ENCODE peak calls at places on chromosomes 5 and 9, in four cellular contexts. One of them, this sample, is unnamed.

GRCh38 chr5:130138406-130139060 is 234.3 kb downstream of the CHSY3 start:
- DNase-seq in GM12878: no peak
- DNase-seq in K562: no peak
- DNase-seq in HepG2: no peak
- DNase-seq in this sample: no peak

GRCh38 chr9:107869111-107869510 is 379.5 kb upstream of the KLF4 start:
- DNase-seq in K562: no peak
- DNase-seq in HepG2: no peak
- DNase-seq in GM12878: no peak
- DNase-seq in this sample: no peak

GRCh38 chr5:142851731-142852130 is 81.6 kb downstream of the ARHGAP26 start:
- DNase-seq in GM12878: no peak
- DNase-seq in HepG2: no peak
- DNase-seq in K562: no peak
- DNase-seq in this sample: no peak

GRCh38 chr9:131555841-131556673 is 10.7 kb downstream of the PRRT1B start:
- DNase-seq in K562: peak
- DNase-seq in GM12878: no peak
- DNase-seq in HepG2: no peak
- DNase-seq in this sample: no peak

GRCh38 chr5:96226941-96227552 is 206.0 kb downstream of the PCSK1 start:
- DNase-seq in K562: no peak
- DNase-seq in HepG2: no peak
- DNase-seq in GM12878: no peak
- DNase-seq in this sample: peak

GRCh38 chr9:6564370-6564769 is 81.2 kb downstream of the GLDC start:
- DNase-seq in HepG2: no peak
- DNase-seq in K562: no peak
- DNase-seq in GM12878: no peak
- DNase-seq in this sample: no peak

GRCh38 chr5:96149546-96149945 is 187.9 kb upstream of the ELL2 start:
- DNase-seq in HepG2: no peak
- DNase-seq in K562: no peak
- DNase-seq in GM12878: no peak
- DNase-seq in this sample: peak

GRCh38 chr9:76987594-76988200 is 31.8 kb upstream of the FOXB2 start:
- DNase-seq in K562: peak
- DNase-seq in GM12878: peak
- DNase-seq in HepG2: peak
- DNase-seq in this sample: peak

GRCh38 chr9:19517202-19517942 is 108.6 kb downstream of the ACER2 start:
- DNase-seq in GM12878: no peak
- DNase-seq in K562: peak
- DNase-seq in HepG2: no peak
- DNase-seq in this sample: no peak

GRCh38 chr5:179313849-179314521 is 31.3 kb downstream of the ADAMTS2 start:
- DNase-seq in HepG2: no peak
- DNase-seq in GM12878: no peak
- DNase-seq in K562: no peak
- DNase-seq in this sample: no peak

DNA sequence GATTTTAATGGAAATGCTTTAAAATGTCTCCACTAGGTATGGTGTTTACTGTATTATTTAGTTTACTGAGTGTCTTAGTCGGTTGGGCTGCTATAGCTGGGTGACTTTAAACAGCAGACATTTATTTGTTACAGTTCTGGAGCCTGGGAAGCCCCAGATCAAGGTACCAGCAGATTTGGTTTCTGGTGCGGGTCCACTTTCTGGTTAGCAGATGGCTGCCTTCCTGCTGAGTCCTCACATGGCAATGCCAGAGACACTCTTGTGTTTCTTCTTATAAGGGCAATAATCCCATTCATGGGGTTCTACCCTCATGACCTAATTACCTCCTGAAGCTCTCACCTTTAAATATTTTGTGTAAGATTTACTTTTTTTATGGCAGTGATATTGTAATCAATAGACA is 715 bp upstream of the OR1J4 start:
- DNase-seq in GM12878: no peak
- DNase-seq in K562: no peak
- DNase-seq in HepG2: no peak
- DNase-seq in this sample: no peak
- TF ChIP-seq CHD2 in GM12878: no peak
- TF ChIP-seq CHD2 in K562: no peak
- TF ChIP-seq CHD2 in HepG2: no peak
- TF ChIP-seq CHD2 in this sample: no peak

GRCh38 chr9:16030513-16031185 is 477.8 kb downstream of the CCDC171 start:
- DNase-seq in GM12878: peak
- DNase-seq in HepG2: no peak
- DNase-seq in K562: no peak
- DNase-seq in this sample: peak
- TF ChIP-seq ESRRA in GM12878: no peak
- TF ChIP-seq ESRRA in HepG2: no peak
- TF ChIP-seq ESRRA in K562: no peak
- TF ChIP-seq ESRRA in this sample: no peak

GRCh38 chr9:101376117-101376866 is 8.5 kb downstream of the BAAT start:
- DNase-seq in HepG2: no peak
- DNase-seq in GM12878: no peak
- DNase-seq in K562: no peak
- DNase-seq in this sample: peak
- TF ChIP-seq CHD2 in HepG2: no peak
- TF ChIP-seq CHD2 in GM12878: no peak
- TF ChIP-seq CHD2 in K562: no peak
- TF ChIP-seq CHD2 in this sample: no peak

GRCh38 chr5:21807953-21808352 is 1045.2 kb downstream of the CDH12 start:
- DNase-seq in GM12878: no peak
- DNase-seq in K562: no peak
- DNase-seq in HepG2: no peak
- DNase-seq in this sample: no peak
- TF ChIP-seq ESRRA in GM12878: no peak
- TF ChIP-seq ESRRA in K562: no peak
- TF ChIP-seq ESRRA in HepG2: no peak
- TF ChIP-seq ESRRA in this sample: no peak

GRCh38 chr5:62596096-62596495 is 17.5 kb downstream of the LRRC70 start:
- DNase-seq in HepG2: no peak
- DNase-seq in K562: no peak
- DNase-seq in GM12878: no peak
- DNase-seq in this sample: no peak
- TF ChIP-seq CHD2 in HepG2: no peak
- TF ChIP-seq CHD2 in K562: no peak
- TF ChIP-seq CHD2 in GM12878: no peak
- TF ChIP-seq CHD2 in this sample: no peak

DNA sequence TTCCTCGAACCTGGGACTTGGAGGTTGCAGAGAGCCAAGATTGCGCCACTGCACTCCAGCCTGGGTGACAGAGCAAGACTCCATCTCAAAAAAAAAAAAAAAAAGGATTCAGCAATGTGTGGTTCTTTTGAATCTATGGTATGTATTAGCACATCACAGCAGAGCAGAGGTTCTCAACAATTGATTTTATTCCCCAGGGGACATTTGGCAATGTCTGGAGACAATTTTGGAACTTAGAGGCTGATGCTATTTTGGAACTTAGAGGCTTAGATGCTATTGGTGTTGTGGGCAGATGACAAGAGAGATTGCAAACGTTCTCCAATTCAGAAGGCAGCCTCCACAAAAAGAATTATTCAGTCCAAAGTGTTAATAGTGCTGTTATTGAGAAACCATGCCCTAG is 115.2 kb downstream of the TMC1 start:
- DNase-seq in HepG2: no peak
- DNase-seq in K562: no peak
- DNase-seq in GM12878: no peak
- DNase-seq in this sample: no peak
- TF ChIP-seq ESRRA in HepG2: no peak
- TF ChIP-seq ESRRA in K562: no peak
- TF ChIP-seq ESRRA in GM12878: no peak
- TF ChIP-seq ESRRA in this sample: no peak

DNA sequence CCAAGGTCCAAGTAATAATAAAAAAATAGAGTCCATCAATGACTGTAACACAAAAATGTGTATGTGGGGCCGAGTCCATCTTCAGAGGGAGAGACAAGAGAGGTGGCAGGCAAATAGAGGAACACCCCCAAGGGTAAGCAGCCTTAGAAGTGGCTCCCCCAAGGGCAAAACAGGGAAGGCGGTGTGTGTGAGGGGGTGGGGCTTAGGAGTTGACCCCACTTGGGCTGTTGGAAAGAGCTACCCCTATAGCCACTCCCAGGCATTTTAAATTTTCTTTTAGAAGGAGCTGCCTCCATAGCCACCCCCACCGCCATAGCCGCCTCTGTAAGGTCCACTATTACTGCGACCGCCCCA is 1.3 kb downstream of the HNRNPA0 start:
- DNase-seq in HepG2: peak
- DNase-seq in GM12878: no peak
- DNase-seq in K562: peak
- DNase-seq in this sample: no peak
- TF ChIP-seq CHD2 in HepG2: no peak
- TF ChIP-seq CHD2 in GM12878: no peak
- TF ChIP-seq CHD2 in K562: no peak
- TF ChIP-seq CHD2 in this sample: no peak

GRCh38 chr9:96251451-96251850 is 50.5 kb downstream of the HSD17B3 start:
- DNase-seq in HepG2: no peak
- DNase-seq in GM12878: no peak
- DNase-seq in K562: no peak
- DNase-seq in this sample: no peak
- TF ChIP-seq ESRRA in HepG2: no peak
- TF ChIP-seq ESRRA in GM12878: no peak
- TF ChIP-seq ESRRA in K562: no peak
- TF ChIP-seq ESRRA in this sample: no peak

DNA sequence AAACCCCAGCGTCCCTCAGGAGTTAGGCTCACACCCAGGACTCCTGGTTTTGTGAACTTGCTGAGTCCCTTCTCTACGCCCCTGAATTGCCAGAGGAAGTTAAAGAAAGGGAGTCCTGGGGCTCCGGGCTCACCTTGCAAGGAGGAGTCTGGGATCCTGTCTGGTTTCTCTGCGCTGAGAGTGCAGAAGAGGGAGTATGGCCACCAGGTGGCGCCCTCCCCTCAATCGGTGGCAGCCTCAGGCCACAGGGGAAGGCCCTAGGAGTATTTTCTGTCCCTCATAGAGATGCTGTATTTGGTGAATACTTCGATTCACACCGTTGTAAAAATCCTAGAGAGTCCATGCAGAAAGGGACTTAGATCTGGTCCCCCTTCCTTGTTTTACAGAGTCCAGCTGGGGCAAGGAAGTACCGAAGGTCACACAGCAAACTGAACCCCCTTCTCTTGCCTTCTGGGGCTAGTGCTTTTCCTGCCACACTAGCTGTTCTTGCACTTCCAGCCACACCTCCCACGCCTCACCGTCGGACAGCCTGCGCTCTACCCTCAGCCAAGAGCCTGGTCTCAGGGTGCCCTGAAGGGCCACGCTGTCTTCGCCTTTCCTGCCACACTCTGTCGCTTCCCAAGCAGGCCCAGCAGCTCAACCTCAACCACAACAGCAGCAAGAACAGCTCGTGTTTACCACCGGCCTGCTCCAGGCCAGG is 10.2 kb downstream of the HAND1 start:
- DNase-seq in GM12878: peak
- DNase-seq in HepG2: peak
- DNase-seq in K562: peak
- DNase-seq in this sample: peak
- TF ChIP-seq CHD2 in GM12878: no peak
- TF ChIP-seq CHD2 in HepG2: no peak
- TF ChIP-seq CHD2 in K562: no peak
- TF ChIP-seq CHD2 in this sample: no peak